ENCODE peak calls at places on chromosomes 3 and 15, in five cellular contexts. C, Q, T, X and V are unnamed samples.

GRCh38 chr3:193777524-193777923 is 184.5 kb downstream of the OPA1 start:
- DNase-seq in Q (no peak), T (no peak), X (no peak), C (no peak), V (no peak)

GRCh38 chr15:48177383-48177874 is 666 bp downstream of the MYEF2 start:
- DNase-seq in T (peak), C (no peak), X (no peak), Q (peak), V (no peak)

GRCh38 chr15:40289140-40289775 is 6.4 kb upstream of the ANKRD63 start:
- DNase-seq in X (peak), Q (no peak), C (peak), T (peak), V (no peak)

GRCh38 chr3:60435941-60436650 is 815.2 kb downstream of the FHIT start:
- DNase-seq in X (no peak), C (no peak), T (no peak), Q (no peak), V (no peak)

GRCh38 chr3:186582541-186582940 is 12.0 kb downstream of the DNAJB11 start:
- DNase-seq in C (no peak), Q (no peak), T (no peak), X (no peak), V (no peak)

GRCh38 chr3:197593046-197593380 is 37.2 kb upstream of the BDH1 start:
- DNase-seq in C (no peak), X (no peak), Q (no peak), T (no peak), V (no peak)

GRCh38 chr3:29720660-29721059 is 439.8 kb downstream of the RBMS3 start:
- DNase-seq in C (no peak), T (no peak), X (no peak), Q (no peak), V (no peak)

GRCh38 chr3:45929042-45929679 is 14.1 kb upstream of the CXCR6 start:
- DNase-seq in X (peak), C (peak), Q (peak), T (peak), V (no peak)

GRCh38 chr15:65421360-65422215 is 1.2 kb downstream of the IGDCC4 start:
- DNase-seq in C (no peak), X (peak), Q (peak), T (no peak), V (peak)

GRCh38 chr15:78620021-78620838 is 566 bp downstream of the CHRNA3 start:
- DNase-seq in Q (no peak), C (peak), X (no peak), T (no peak), V (no peak)

GRCh38 chr15:29364429-29365078 is 94.9 kb upstream of the NSMCE3 start:
- DNase-seq in X (no peak), Q (peak), C (no peak), T (peak), V (no peak)

GRCh38 chr3:119350114-119350513 is 55.9 kb downstream of the ARHGAP31 start:
- DNase-seq in X (no peak), T (no peak), C (no peak), Q (no peak), V (no peak)

GRCh38 chr3:49841126-49841525 is 15.2 kb downstream of the TRAIP start:
- DNase-seq in T (peak), C (no peak), X (no peak), Q (no peak), V (no peak)

GRCh38 chr3:50607271-50608091 is 4.1 kb downstream of the CISH start:
- DNase-seq in X (no peak), C (no peak), T (no peak), Q (no peak), V (no peak)

GRCh38 chr3:48222616-48223513 is at the start of gene CAMP:
- DNase-seq in X (peak), T (peak), C (peak), Q (peak), V (peak)

GRCh38 chr3:35393916-35394315 is 245.4 kb upstream of the ARPP21 start:
- DNase-seq in T (no peak), C (no peak), Q (no peak), X (no peak), V (no peak)

GRCh38 chr3:126375835-126376331 is 18.7 kb upstream of the KLF15 start:
- DNase-seq in C (no peak), T (no peak), Q (no peak), X (no peak), V (no peak)

GRCh38 chr3:175729466-175729865 is 870.3 kb downstream of the NAALADL2 start:
- DNase-seq in C (no peak), X (no peak), Q (no peak), T (no peak), V (no peak)

GRCh38 chr3:169764164-169764452 is 752 bp downstream of the TERC start:
- DNase-seq in T (peak), C (no peak), X (no peak), Q (peak), V (no peak)

GRCh38 chr3:174758943-174759342 is 100.2 kb upstream of the NAALADL2 start:
- DNase-seq in Q (no peak), C (no peak), T (peak), X (no peak), V (no peak)

GRCh38 chr3:64650710-64651109 is 37.1 kb downstream of the ADAMTS9 start:
- DNase-seq in C (no peak), Q (peak), T (peak), X (no peak), V (no peak)

GRCh38 chr15:51267714-51268105 is 70.7 kb downstream of the CYP19A1 start:
- DNase-seq in Q (no peak), X (no peak), T (no peak), C (no peak), V (no peak)

GRCh38 chr3:19644405-19644804 is 289.6 kb downstream of the EFHB start:
- DNase-seq in X (no peak), T (no peak), C (no peak), Q (no peak), V (no peak)

GRCh38 chr3:9769426-9770275 is at the start of gene CAMK1:
- DNase-seq in T (peak), C (peak), X (peak), Q (peak), V (peak)

GRCh38 chr15:44598892-44599291 is 61.9 kb downstream of the EIF3J start:
- DNase-seq in X (no peak), Q (peak), C (no peak), T (peak), V (no peak)

GRCh38 chr3:126389112-126389791 is 5.5 kb upstream of the CFAP100 start:
- DNase-seq in T (peak), Q (peak), X (peak), C (peak), V (peak)

GRCh38 chr15:70584838-70585706 is 178.3 kb downstream of the UACA start:
- DNase-seq in X (no peak), T (no peak), Q (peak), C (peak), V (peak)

GRCh38 chr3:174397848-174398247 is 461.3 kb upstream of the NAALADL2 start:
- DNase-seq in X (no peak), Q (peak), C (no peak), T (peak), V (no peak)

GRCh38 chr3:73226026-73226425 is 164.6 kb downstream of the EBLN2 start:
- DNase-seq in X (no peak), C (no peak), T (peak), Q (no peak), V (no peak)

GRCh38 chr3:4290272-4290893 is 12.8 kb upstream of the SETMAR start:
- DNase-seq in Q (peak), T (peak), X (peak), C (no peak), V (no peak)

GRCh38 chr3:144864646-144865045 is 893.0 kb downstream of the DIPK2A start:
- DNase-seq in X (no peak), Q (no peak), C (no peak), T (no peak), V (no peak)

GRCh38 chr3:50255251-50255615 is 13.7 kb upstream of the SEMA3B start:
- DNase-seq in C (no peak), X (no peak), Q (no peak), T (no peak), V (no peak)

GRCh38 chr3:180680097-180680430 is 775 bp upstream of the CCDC39 start:
- DNase-seq in T (peak), X (peak), C (no peak), Q (peak), V (no peak)

GRCh38 chr3:16173696-16174355 is 654 bp upstream of the GALNT15 start:
- DNase-seq in T (peak), X (no peak), Q (peak), C (no peak), V (peak)

GRCh38 chr15:40825661-40826088 is 2.8 kb downstream of the PPP1R14D start:
- DNase-seq in X (peak), C (peak), T (peak), Q (peak), V (no peak)

GRCh38 chr3:117547956-117548550 is 838.5 kb downstream of the TUSC7 start:
- DNase-seq in X (no peak), C (no peak), T (peak), Q (peak), V (no peak)

GRCh38 chr3:139455855-139456254 is 20.5 kb downstream of the RBP2 start:
- DNase-seq in Q (no peak), C (no peak), T (no peak), X (no peak), V (no peak)

GRCh38 chr3:16841906-16842709 is 42.6 kb upstream of the PLCL2 start:
- DNase-seq in C (peak), Q (no peak), T (no peak), X (peak), V (no peak)

GRCh38 chr3:119627461-119627860 is 29.8 kb downstream of the PLA1A start:
- DNase-seq in X (peak), C (no peak), T (no peak), Q (no peak), V (no peak)

GRCh38 chr15:67906382-67906781 is 66.5 kb upstream of the RNU6-1 start:
- DNase-seq in X (no peak), C (no peak), T (peak), Q (peak), V (no peak)
- TF ChIP-seq CTCF in X (no peak), C (no peak), T (peak), Q (peak), V (peak)

GRCh38 chr15:73926191-73927002 is at the start of gene LOXL1:
- DNase-seq in X (peak), C (peak), T (peak), Q (peak), V (no peak)

GRCh38 chr15:73928971-73929627 is 2.8 kb downstream of the LOXL1 start:
- DNase-seq in Q (no peak), X (no peak), T (no peak), C (no peak), V (no peak)

GRCh38 chr15:73928241-73928579 is 1.9 kb downstream of the LOXL1 start:
- DNase-seq in Q (no peak), T (no peak), C (no peak), X (no peak), V (no peak)

GRCh38 chr15:73927003-73927475 is 777 bp downstream of the LOXL1 start:
- DNase-seq in T (no peak), Q (no peak), C (peak), X (peak), V (no peak)

GRCh38 chr15:73927476-73928240 is 1.4 kb downstream of the LOXL1 start:
- DNase-seq in Q (peak), X (peak), C (peak), T (peak), V (peak)
- TF ChIP-seq CTCF in Q (peak), X (peak), C (no peak), T (peak), V (peak)

GRCh38 chr3:110858549-110858948 is 213.1 kb upstream of the NECTIN3 start:
- DNase-seq in C (no peak), X (no peak), Q (no peak), T (no peak), V (no peak)
- TF ChIP-seq CTCF in C (no peak), X (no peak), Q (no peak), T (no peak), V (no peak)

DNA sequence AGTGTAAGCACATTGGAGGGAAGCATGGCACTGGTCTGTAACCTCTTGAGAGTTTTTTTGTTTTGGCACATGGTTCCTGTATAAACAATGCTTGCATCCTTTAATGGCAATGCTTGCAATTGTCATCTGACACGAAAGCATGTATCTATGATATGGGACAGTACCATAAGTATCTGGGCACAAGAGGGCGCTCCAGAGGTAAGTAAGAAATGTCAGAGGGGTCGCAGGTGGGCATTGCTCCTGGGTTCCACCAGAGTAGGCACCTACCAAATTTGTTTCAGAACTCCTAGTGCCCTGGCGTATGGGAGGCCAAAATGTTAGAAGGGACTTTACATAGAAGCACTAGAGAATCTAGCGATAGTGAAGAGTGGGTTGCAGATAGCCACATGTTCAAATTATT is 58.7 kb upstream of the BCHE start:
- DNase-seq in C (no peak), T (no peak), X (no peak), Q (no peak), V (no peak)
- TF ChIP-seq CTCF in C (no peak), T (no peak), X (no peak), Q (no peak), V (peak)

GRCh38 chr3:38459499-38460048 is 5.9 kb downstream of the ACVR2B start:
- DNase-seq in Q (no peak), X (no peak), C (no peak), T (no peak), V (no peak)

GRCh38 chr3:38455639-38456430 is 2.1 kb downstream of the ACVR2B start:
- DNase-seq in C (no peak), Q (peak), X (no peak), T (no peak), V (no peak)

GRCh38 chr3:38454884-38455638 is 1.4 kb downstream of the ACVR2B start:
- DNase-seq in Q (peak), C (peak), T (no peak), X (peak), V (peak)

GRCh38 chr3:38458796-38459498 is 5.3 kb downstream of the ACVR2B start:
- DNase-seq in T (peak), X (peak), Q (peak), C (peak), V (no peak)

GRCh38 chr3:38457111-38458003 is 3.7 kb downstream of the ACVR2B start:
- DNase-seq in T (no peak), Q (peak), C (no peak), X (no peak), V (no peak)
- TF ChIP-seq CTCF in T (no peak), Q (no peak), C (no peak), X (no peak), V (no peak)